ENCODE peak calls at places on chromosomes 3 and 15, in nine cellular contexts. U, J, P, F, B, G, A, Q and M are unnamed samples.

GRCh38 chr15:62209821-62210220 is 44.7 kb upstream of the C2CD4B start:
- ATAC-seq in U (no peak), J (no peak), P (no peak), F (no peak), B (peak; percentile 81), G (no peak), A (no peak), Q (no peak), M (no peak)

GRCh38 chr3:88034463-88034862 is 24.3 kb downstream of the CGGBP1 start:
- ATAC-seq in U (no peak), J (no peak), P (no peak), F (no peak), B (no peak), G (no peak), A (no peak), Q (peak; percentile 90), M (no peak)

GRCh38 chr3:52453496-52454234 is at the start of gene TNNC1:
- ATAC-seq in U (no peak), J (no peak), P (no peak), F (peak; percentile 49), B (no peak), G (no peak), A (no peak), Q (no peak), M (no peak)

GRCh38 chr3:150653110-150653561 is 50.0 kb downstream of the SELENOT start:
- ATAC-seq in U (no peak), J (no peak), P (no peak), F (no peak), B (no peak), G (peak; percentile 79), A (no peak), Q (no peak), M (peak; percentile 89)

GRCh38 chr3:190692256-190692655 is 170.2 kb downstream of the GMNC start:
- ATAC-seq in U (no peak), J (no peak), P (no peak), F (no peak), B (no peak), G (no peak), A (no peak), Q (no peak), M (no peak)

GRCh38 chr3:108208831-108209230 is 13.4 kb downstream of the IFT57 start:
- ATAC-seq in U (no peak), J (no peak), P (no peak), F (no peak), B (no peak), G (peak; percentile 28), A (no peak), Q (no peak), M (peak; percentile 93)

GRCh38 chr3:111596328-111596727 is 1.2 kb upstream of the ZBED2 start:
- ATAC-seq in U (no peak), J (no peak), P (no peak), F (no peak), B (no peak), G (peak; percentile 33), A (peak; percentile 79), Q (no peak), M (peak; percentile 51)

GRCh38 chr15:39808909-39809308 is 26.3 kb upstream of the FSIP1 start:
- ATAC-seq in U (no peak), J (no peak), P (no peak), F (no peak), B (no peak), G (no peak), A (no peak), Q (no peak), M (no peak)

GRCh38 chr3:197244751-197245150 is 53.7 kb downstream of the DLG1 start:
- ATAC-seq in U (no peak), J (no peak), P (no peak), F (no peak), B (no peak), G (no peak), A (no peak), Q (no peak), M (no peak)

GRCh38 chr3:47762233-47762632 is 19.5 kb downstream of the SMARCC1 start:
- ATAC-seq in U (no peak), J (no peak), P (no peak), F (no peak), B (no peak), G (no peak), A (no peak), Q (peak; percentile 79), M (no peak)